ENCODE peak calls at places on chromosomes 11 and 22, in eight cellular contexts. D, V, F, L, O, X, C and G are unnamed samples.

GRCh38 chr11:69203901-69204245 is 48.1 kb downstream of the SMIM38 start:
- DNase-seq in F (no peak), D (no peak), L (no peak), X (no peak), O (peak; percentile 48), V (no peak), C (no peak), G (no peak)

GRCh38 chr11:10317776-10318526 is 13.1 kb downstream of the ADM start:
- DNase-seq in D (no peak), C (no peak), V (no peak), X (no peak), F (no peak), O (no peak), L (no peak), G (no peak)

GRCh38 chr11:124757320-124757719 is 4.8 kb downstream of the ESAM start:
- DNase-seq in F (no peak), L (no peak), C (no peak), V (no peak), D (no peak), O (no peak), X (no peak), G (no peak)

GRCh38 chr11:44865866-44866272 is 84.8 kb downstream of the TP53I11 start:
- DNase-seq in C (no peak), O (peak; percentile 85), X (no peak), V (peak; percentile 18), L (no peak), D (no peak), F (peak; percentile 75), G (no peak)

GRCh38 chr22:27990451-27990840 is 71.4 kb upstream of the PITPNB start:
- DNase-seq in V (no peak), D (no peak), F (no peak), C (no peak), O (peak; percentile 46), X (no peak), L (no peak), G (no peak)

GRCh38 chr22:28051787-28052356 is 132.8 kb upstream of the PITPNB start:
- DNase-seq in F (peak; percentile 81), X (peak; percentile 67), O (peak; percentile 84), C (peak; percentile 66), D (peak; percentile 75), V (peak; percentile 63), L (no peak), G (peak; percentile 61)

GRCh38 chr11:47028530-47029093 is 92.1 kb downstream of the CSTPP1 start:
- DNase-seq in D (no peak), O (no peak), F (no peak), C (no peak), X (no peak), V (no peak), L (no peak), G (peak; percentile 19)

GRCh38 chr11:70878366-70878765 is 374.0 kb downstream of the SHANK2 start:
- DNase-seq in C (no peak), L (no peak), O (no peak), F (no peak), V (no peak), X (no peak), D (no peak), G (no peak)

GRCh38 chr11:1759851-1760220 is 3.9 kb downstream of the CTSD start:
- DNase-seq in D (no peak), C (no peak), F (no peak), V (no peak), L (peak; percentile 30), O (no peak), X (no peak), G (no peak)
- H3K4me1 ChIP-seq in D (peaks cover 39% of the 10 kb centered on the region), C (peaks cover 70% of the 10 kb centered on the region), F (peaks cover 93% of the 10 kb centered on the region), V (peaks cover 27% of the 10 kb centered on the region), L (peaks cover 90% of the 10 kb centered on the region), O (peaks cover 52% of the 10 kb centered on the region), X (peaks cover 25% of the 10 kb centered on the region), G (peaks cover 23% of the 10 kb centered on the region)

GRCh38 chr22:30024231-30024630 is 56.0 kb upstream of the HORMAD2 start:
- DNase-seq in V (no peak), C (no peak), X (no peak), O (no peak), D (no peak), F (no peak), L (no peak), G (no peak)

GRCh38 chr22:30023099-30023498 is 57.2 kb upstream of the HORMAD2 start:
- DNase-seq in D (no peak), V (no peak), F (no peak), C (no peak), X (no peak), L (no peak), O (no peak), G (peak; percentile 28)

GRCh38 chr22:30027169-30027568 is 53.1 kb upstream of the HORMAD2 start:
- DNase-seq in C (no peak), D (peak; percentile 82), V (peak; percentile 62), X (peak; percentile 85), O (no peak), F (no peak), L (no peak), G (no peak)

GRCh38 chr22:30026751-30027150 is 53.5 kb upstream of the HORMAD2 start:
- DNase-seq in L (no peak), V (no peak), F (no peak), D (no peak), C (no peak), O (no peak), X (no peak), G (no peak)

GRCh38 chr22:30025187-30025586 is 55.1 kb upstream of the HORMAD2 start:
- DNase-seq in V (peak; percentile 19), L (no peak), O (no peak), D (no peak), X (no peak), C (no peak), F (no peak), G (no peak)
- H3K4me1 ChIP-seq in V (peaks cover 7% of the 10 kb centered on the region), L (no peaks in the 10 kb centered on the region), O (no peaks in the 10 kb centered on the region), D (peaks cover 13% of the 10 kb centered on the region), X (no peaks in the 10 kb centered on the region), C (peaks cover 2% of the 10 kb centered on the region), F (peaks cover 23% of the 10 kb centered on the region), G (peaks cover 9% of the 10 kb centered on the region)

GRCh38 chr22:49970528-49971231 is 10.1 kb downstream of the PIM3 start:
- DNase-seq in L (peak; percentile 99), C (peak; percentile 99), O (peak; percentile 98), X (peak; percentile 96), D (peak; percentile 93), V (peak; percentile 96), F (peak; percentile 92), G (peak; percentile 97)

GRCh38 chr22:49971232-49972162 is 10.9 kb downstream of the PIM3 start:
- DNase-seq in O (peak; percentile 88), V (peak; percentile 49), L (peak; percentile 52), F (peak; percentile 87), C (no peak), X (peak; percentile 92), D (peak; percentile 90), G (no peak)

GRCh38 chr22:49968313-49968830 is 7.8 kb downstream of the PIM3 start:
- DNase-seq in X (no peak), D (peak; percentile 41), F (peak; percentile 17), C (no peak), O (no peak), V (no peak), L (no peak), G (no peak)

GRCh38 chr22:49968831-49969661 is 8.5 kb downstream of the PIM3 start:
- DNase-seq in L (peak; percentile 49), F (peak; percentile 20), C (no peak), V (no peak), X (no peak), O (peak; percentile 71), D (peak; percentile 38), G (no peak)

GRCh38 chr22:49969751-49970527 is 9.4 kb downstream of the PIM3 start:
- DNase-seq in D (peak; percentile 56), L (no peak), C (no peak), X (no peak), V (no peak), O (peak; percentile 69), F (peak; percentile 17), G (no peak)
- H3K4me1 ChIP-seq in D (peaks cover 34% of the 10 kb centered on the region), L (peaks cover 31% of the 10 kb centered on the region), C (peaks cover 49% of the 10 kb centered on the region), X (peaks cover 28% of the 10 kb centered on the region), V (peaks cover 11% of the 10 kb centered on the region), O (peaks cover 53% of the 10 kb centered on the region), F (peaks cover 67% of the 10 kb centered on the region), G (peaks cover 26% of the 10 kb centered on the region)

GRCh38 chr11:18229501-18229900 is 7.1 kb downstream of the SAA4 start:
- DNase-seq in D (no peak), F (no peak), O (no peak), L (no peak), X (no peak), V (no peak), C (no peak), G (no peak)

GRCh38 chr11:18225906-18226305 is 10.7 kb downstream of the SAA4 start:
- DNase-seq in D (no peak), F (no peak), L (no peak), V (no peak), O (no peak), X (no peak), C (no peak), G (no peak)

GRCh38 chr11:18221274-18221876 is 15.2 kb downstream of the SAA4 start:
- DNase-seq in O (no peak), X (no peak), C (no peak), F (no peak), V (no peak), L (no peak), D (no peak), G (no peak)

GRCh38 chr11:18222814-18223421 is 13.7 kb downstream of the SAA4 start:
- DNase-seq in C (no peak), L (no peak), V (no peak), O (no peak), F (no peak), X (no peak), D (no peak), G (no peak)

DNA sequence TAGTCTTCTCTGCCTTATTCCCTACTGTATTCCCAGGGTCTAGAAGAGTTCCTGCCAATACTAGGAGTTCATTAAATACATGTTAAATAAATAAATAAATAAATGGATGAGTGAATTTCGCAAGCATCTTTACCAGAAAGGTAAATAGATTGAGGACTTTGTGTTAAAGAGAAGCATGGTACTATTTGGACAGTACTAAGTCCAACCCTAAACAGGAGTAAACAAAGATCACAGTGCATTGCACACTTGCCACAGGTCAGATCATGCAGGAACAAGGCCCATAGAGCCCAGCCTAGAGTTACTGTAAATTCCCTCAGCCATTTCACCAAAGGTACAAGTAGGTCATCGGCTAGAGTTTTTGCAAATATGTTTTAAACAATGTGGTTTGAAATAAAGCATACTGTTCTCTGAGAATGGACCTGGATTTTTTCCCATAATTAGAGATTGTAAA is 12.6 kb downstream of the SAA4 start:
- DNase-seq in X (no peak), L (no peak), V (no peak), D (no peak), O (no peak), F (no peak), C (no peak), G (no peak)
- H3K4me1 ChIP-seq in X (no peaks in the 10 kb centered on the region), L (no peaks in the 10 kb centered on the region), V (no peaks in the 10 kb centered on the region), D (no peaks in the 10 kb centered on the region), O (no peaks in the 10 kb centered on the region), F (no peaks in the 10 kb centered on the region), C (no peaks in the 10 kb centered on the region), G (no peaks in the 10 kb centered on the region)